ENCODE peak calls at places on chromosomes 2 and 18, in eight cellular contexts. One of them, this sample, is unnamed.

GRCh38 chr18:23668731-23669130 is 6.0 kb upstream of the ANKRD29 start:
- DNase-seq in breast epithelium: no peak
- DNase-seq in GM12891: no peak
- DNase-seq in transverse colon: peak; percentile 46
- DNase-seq in HL-60: no peak
- DNase-seq in spleen: no peak
- DNase-seq in endothelial cell of umbilical vein: no peak
- DNase-seq in Panc1: no peak
- DNase-seq in this sample: peak; percentile 28

GRCh38 chr2:75174981-75175380 is 24.3 kb downstream of the TACR1 start:
- DNase-seq in Panc1: no peak
- DNase-seq in GM12891: no peak
- DNase-seq in breast epithelium: no peak
- DNase-seq in spleen: no peak
- DNase-seq in HL-60: no peak
- DNase-seq in endothelial cell of umbilical vein: no peak
- DNase-seq in transverse colon: no peak
- DNase-seq in this sample: no peak

GRCh38 chr2:45494275-45494977 is 116.6 kb downstream of the SRBD1 start:
- DNase-seq in Panc1: peak; percentile 41
- DNase-seq in breast epithelium: no peak
- DNase-seq in GM12891: peak; percentile 5
- DNase-seq in endothelial cell of umbilical vein: peak; percentile 78
- DNase-seq in spleen: no peak
- DNase-seq in transverse colon: no peak
- DNase-seq in HL-60: peak; percentile 19
- DNase-seq in this sample: no peak

GRCh38 chr18:26544459-26544858 is 3.9 kb downstream of the KCTD1 start:
- DNase-seq in breast epithelium: no peak
- DNase-seq in endothelial cell of umbilical vein: no peak
- DNase-seq in spleen: no peak
- DNase-seq in Panc1: no peak
- DNase-seq in GM12891: no peak
- DNase-seq in HL-60: no peak
- DNase-seq in transverse colon: no peak
- DNase-seq in this sample: no peak

GRCh38 chr2:200509227-200509607 is 651 bp downstream of the KCTD18 start:
- DNase-seq in HL-60: no peak
- DNase-seq in spleen: no peak
- DNase-seq in GM12891: no peak
- DNase-seq in endothelial cell of umbilical vein: no peak
- DNase-seq in breast epithelium: no peak
- DNase-seq in transverse colon: no peak
- DNase-seq in Panc1: no peak
- DNase-seq in this sample: no peak

GRCh38 chr2:160175169-160176130 is 24.6 kb downstream of the ITGB6 start:
- DNase-seq in endothelial cell of umbilical vein: no peak
- DNase-seq in HL-60: no peak
- DNase-seq in spleen: no peak
- DNase-seq in breast epithelium: no peak
- DNase-seq in Panc1: no peak
- DNase-seq in GM12891: no peak
- DNase-seq in transverse colon: no peak
- DNase-seq in this sample: no peak

GRCh38 chr2:236146436-236146835 is 21.8 kb downstream of the GBX2 start:
- DNase-seq in transverse colon: no peak
- DNase-seq in Panc1: no peak
- DNase-seq in GM12891: no peak
- DNase-seq in breast epithelium: no peak
- DNase-seq in endothelial cell of umbilical vein: no peak
- DNase-seq in spleen: no peak
- DNase-seq in HL-60: no peak
- DNase-seq in this sample: no peak

GRCh38 chr2:62175728-62176127 is 20.2 kb upstream of the B3GNT2 start:
- DNase-seq in breast epithelium: no peak
- DNase-seq in Panc1: no peak
- DNase-seq in GM12891: no peak
- DNase-seq in spleen: no peak
- DNase-seq in HL-60: no peak
- DNase-seq in endothelial cell of umbilical vein: no peak
- DNase-seq in transverse colon: no peak
- DNase-seq in this sample: no peak

GRCh38 chr2:219912530-219912929 is 285.1 kb downstream of the SLC4A3 start:
- DNase-seq in Panc1: no peak
- DNase-seq in HL-60: no peak
- DNase-seq in spleen: no peak
- DNase-seq in transverse colon: no peak
- DNase-seq in endothelial cell of umbilical vein: no peak
- DNase-seq in GM12891: no peak
- DNase-seq in breast epithelium: peak; percentile 67
- DNase-seq in this sample: no peak

GRCh38 chr2:96642564-96643350 is at the start of gene FER1L5:
- DNase-seq in GM12891: no peak
- DNase-seq in transverse colon: no peak
- DNase-seq in Panc1: no peak
- DNase-seq in endothelial cell of umbilical vein: no peak
- DNase-seq in breast epithelium: no peak
- DNase-seq in spleen: no peak
- DNase-seq in HL-60: no peak
- DNase-seq in this sample: no peak

GRCh38 chr2:20447437-20448245 is 767 bp downstream of the RHOB start:
- DNase-seq in endothelial cell of umbilical vein: peak; percentile 56
- DNase-seq in GM12891: peak; percentile 39
- DNase-seq in HL-60: no peak
- DNase-seq in breast epithelium: peak; percentile 57
- DNase-seq in Panc1: no peak
- DNase-seq in transverse colon: peak; percentile 57
- DNase-seq in spleen: peak; percentile 91
- DNase-seq in this sample: peak; percentile 57

GRCh38 chr2:129767346-129767745 is 212.1 kb upstream of the RAB6C start:
- DNase-seq in endothelial cell of umbilical vein: no peak
- DNase-seq in breast epithelium: no peak
- DNase-seq in Panc1: no peak
- DNase-seq in GM12891: no peak
- DNase-seq in transverse colon: no peak
- DNase-seq in HL-60: no peak
- DNase-seq in spleen: no peak
- DNase-seq in this sample: no peak

GRCh38 chr2:68987051-68987503 is 12.6 kb downstream of the GKN1 start:
- DNase-seq in HL-60: no peak
- DNase-seq in spleen: no peak
- DNase-seq in GM12891: no peak
- DNase-seq in Panc1: no peak
- DNase-seq in transverse colon: no peak
- DNase-seq in endothelial cell of umbilical vein: no peak
- DNase-seq in breast epithelium: no peak
- DNase-seq in this sample: no peak

GRCh38 chr2:231674587-231675334 is 33.6 kb upstream of the PTMA start:
- DNase-seq in breast epithelium: no peak
- DNase-seq in endothelial cell of umbilical vein: peak; percentile 52
- DNase-seq in Panc1: no peak
- DNase-seq in spleen: peak; percentile 92
- DNase-seq in transverse colon: peak; percentile 83
- DNase-seq in GM12891: no peak
- DNase-seq in HL-60: peak; percentile 85
- DNase-seq in this sample: peak; percentile 68

GRCh38 chr18:70422061-70422965 is 133.5 kb downstream of the SOCS6 start:
- DNase-seq in endothelial cell of umbilical vein: peak; percentile 99
- DNase-seq in GM12891: no peak
- DNase-seq in transverse colon: peak; percentile 68
- DNase-seq in spleen: no peak
- DNase-seq in Panc1: peak; percentile 85
- DNase-seq in HL-60: peak; percentile 67
- DNase-seq in breast epithelium: peak; percentile 52
- DNase-seq in this sample: peak; percentile 80

GRCh38 chr2:111671426-111672150 is 212.4 kb downstream of the ANAPC1 start:
- DNase-seq in GM12891: no peak
- DNase-seq in Panc1: no peak
- DNase-seq in breast epithelium: no peak
- DNase-seq in endothelial cell of umbilical vein: peak; percentile 68
- DNase-seq in HL-60: no peak
- DNase-seq in spleen: no peak
- DNase-seq in transverse colon: peak; percentile 48
- DNase-seq in this sample: peak; percentile 62

GRCh38 chr2:220664272-220665107 is 907.6 kb downstream of the EPHA4 start:
- DNase-seq in transverse colon: no peak
- DNase-seq in Panc1: no peak
- DNase-seq in HL-60: no peak
- DNase-seq in breast epithelium: no peak
- DNase-seq in spleen: no peak
- DNase-seq in endothelial cell of umbilical vein: no peak
- DNase-seq in GM12891: no peak
- DNase-seq in this sample: no peak

GRCh38 chr2:136235451-136236418 is 117.8 kb upstream of the CXCR4 start:
- DNase-seq in breast epithelium: peak; percentile 48
- DNase-seq in HL-60: peak; percentile 40
- DNase-seq in GM12891: no peak
- DNase-seq in transverse colon: no peak
- DNase-seq in spleen: no peak
- DNase-seq in endothelial cell of umbilical vein: peak; percentile 88
- DNase-seq in Panc1: peak; percentile 41
- DNase-seq in this sample: no peak

GRCh38 chr2:201859886-201860285 is 53.5 kb downstream of the CDK15 start:
- DNase-seq in breast epithelium: no peak
- DNase-seq in Panc1: no peak
- DNase-seq in HL-60: no peak
- DNase-seq in transverse colon: no peak
- DNase-seq in endothelial cell of umbilical vein: no peak
- DNase-seq in spleen: no peak
- DNase-seq in GM12891: no peak
- DNase-seq in this sample: no peak

GRCh38 chr2:201858267-201858666 is 51.9 kb downstream of the CDK15 start:
- DNase-seq in GM12891: no peak
- DNase-seq in spleen: no peak
- DNase-seq in HL-60: no peak
- DNase-seq in breast epithelium: no peak
- DNase-seq in Panc1: no peak
- DNase-seq in transverse colon: no peak
- DNase-seq in endothelial cell of umbilical vein: no peak
- DNase-seq in this sample: no peak

GRCh38 chr2:201857326-201857725 is 51.0 kb downstream of the CDK15 start:
- DNase-seq in GM12891: no peak
- DNase-seq in Panc1: no peak
- DNase-seq in spleen: no peak
- DNase-seq in breast epithelium: no peak
- DNase-seq in HL-60: no peak
- DNase-seq in endothelial cell of umbilical vein: no peak
- DNase-seq in transverse colon: no peak
- DNase-seq in this sample: no peak

GRCh38 chr2:201860541-201861154 is 54.3 kb downstream of the CDK15 start:
- DNase-seq in transverse colon: peak; percentile 35
- DNase-seq in Panc1: peak; percentile 68
- DNase-seq in endothelial cell of umbilical vein: peak; percentile 81
- DNase-seq in breast epithelium: peak; percentile 60
- DNase-seq in HL-60: peak; percentile 59
- DNase-seq in spleen: no peak
- DNase-seq in GM12891: peak; percentile 42
- DNase-seq in this sample: peak; percentile 40

DNA sequence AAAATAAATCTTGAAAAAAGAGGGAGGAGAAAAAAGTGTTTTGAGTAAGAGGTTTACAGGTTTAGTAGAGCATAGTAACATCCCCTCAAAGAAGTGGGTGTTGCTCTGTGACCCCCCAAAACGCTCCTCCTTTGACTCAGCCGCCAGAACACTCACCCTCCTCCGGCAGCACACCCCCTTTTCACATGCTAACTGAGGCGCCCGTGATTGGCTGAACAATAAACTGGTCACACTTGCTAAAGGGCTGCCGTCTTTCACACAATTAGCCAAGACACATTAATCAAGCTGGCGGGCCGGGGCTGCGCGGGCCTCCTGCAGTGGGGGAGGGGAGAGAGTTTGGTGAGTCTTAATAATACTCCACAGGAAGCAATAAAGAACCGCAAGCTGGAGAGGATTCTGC is 52.4 kb downstream of the CDK15 start:
- DNase-seq in spleen: no peak
- DNase-seq in HL-60: no peak
- DNase-seq in GM12891: no peak
- DNase-seq in Panc1: no peak
- DNase-seq in endothelial cell of umbilical vein: peak; percentile 58
- DNase-seq in transverse colon: peak; percentile 21
- DNase-seq in breast epithelium: no peak
- DNase-seq in this sample: no peak
- TF ChIP-seq POLR2AphosphoS5 in spleen: no peak
- TF ChIP-seq POLR2AphosphoS5 in HL-60: no peak
- TF ChIP-seq POLR2AphosphoS5 in GM12891: no peak
- TF ChIP-seq POLR2AphosphoS5 in Panc1: no peak
- TF ChIP-seq POLR2AphosphoS5 in endothelial cell of umbilical vein: no peak
- TF ChIP-seq POLR2AphosphoS5 in transverse colon: no peak
- TF ChIP-seq POLR2AphosphoS5 in breast epithelium: no peak
- TF ChIP-seq POLR2AphosphoS5 in this sample: no peak

GRCh38 chr2:237667891-237668290 is 40.5 kb downstream of the LRRFIP1 start:
- DNase-seq in endothelial cell of umbilical vein: no peak
- DNase-seq in GM12891: no peak
- DNase-seq in transverse colon: no peak
- DNase-seq in breast epithelium: no peak
- DNase-seq in HL-60: no peak
- DNase-seq in spleen: peak; percentile 54
- DNase-seq in Panc1: no peak
- DNase-seq in this sample: no peak
- TF ChIP-seq POLR2AphosphoS5 in endothelial cell of umbilical vein: no peak
- TF ChIP-seq POLR2AphosphoS5 in GM12891: no peak
- TF ChIP-seq POLR2AphosphoS5 in transverse colon: no peak
- TF ChIP-seq POLR2AphosphoS5 in breast epithelium: no peak
- TF ChIP-seq POLR2AphosphoS5 in HL-60: no peak
- TF ChIP-seq POLR2AphosphoS5 in spleen: no peak
- TF ChIP-seq POLR2AphosphoS5 in Panc1: no peak
- TF ChIP-seq POLR2AphosphoS5 in this sample: no peak

DNA sequence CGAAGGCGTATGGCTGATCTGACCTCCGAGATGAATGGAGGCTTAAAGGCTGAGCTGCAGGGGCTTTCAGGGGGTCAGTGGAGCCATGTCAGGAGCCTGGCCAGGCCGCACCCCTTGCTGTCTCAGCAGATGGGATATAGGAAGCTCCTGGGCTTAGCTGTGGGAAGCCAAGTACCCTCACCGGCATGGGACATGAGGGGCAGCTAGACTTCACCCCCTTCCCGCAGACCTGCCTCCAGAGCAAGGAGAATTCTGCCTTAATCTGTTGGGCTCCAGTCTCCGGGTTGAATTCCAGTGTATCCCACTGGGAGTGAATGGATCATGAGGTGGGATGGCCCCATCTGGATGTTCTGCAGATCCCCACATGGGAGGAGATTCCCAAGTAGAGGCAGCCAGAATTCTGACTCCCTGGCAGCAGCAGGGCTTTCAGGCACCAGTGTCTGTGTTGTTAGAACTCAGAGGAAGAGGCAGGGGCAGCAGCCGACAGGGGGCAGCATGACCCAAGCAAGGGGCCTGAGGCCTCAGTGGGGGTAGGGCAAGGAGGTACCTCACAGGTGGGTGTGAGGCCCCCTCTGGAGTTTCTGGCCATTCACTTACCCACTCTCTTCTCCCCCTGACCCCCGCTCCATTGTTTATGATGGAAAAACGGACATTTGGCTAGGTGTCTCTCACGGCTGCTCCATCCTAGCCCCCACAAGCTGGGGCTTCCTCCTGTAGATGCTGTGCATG is 19.1 kb downstream of the CAPG start:
- DNase-seq in spleen: peak; percentile 91
- DNase-seq in HL-60: peak; percentile 77
- DNase-seq in Panc1: no peak
- DNase-seq in endothelial cell of umbilical vein: peak; percentile 38
- DNase-seq in GM12891: peak; percentile 63
- DNase-seq in breast epithelium: no peak
- DNase-seq in transverse colon: peak; percentile 78
- DNase-seq in this sample: peak; percentile 74
- TF ChIP-seq POLR2AphosphoS5 in spleen: peak; percentile 28
- TF ChIP-seq POLR2AphosphoS5 in HL-60: no peak
- TF ChIP-seq POLR2AphosphoS5 in Panc1: peak; percentile 30
- TF ChIP-seq POLR2AphosphoS5 in endothelial cell of umbilical vein: no peak
- TF ChIP-seq POLR2AphosphoS5 in GM12891: no peak
- TF ChIP-seq POLR2AphosphoS5 in breast epithelium: no peak
- TF ChIP-seq POLR2AphosphoS5 in transverse colon: no peak
- TF ChIP-seq POLR2AphosphoS5 in this sample: no peak

GRCh38 chr2:100767224-100767653 is 52.7 kb upstream of the NPAS2 start:
- DNase-seq in GM12891: no peak
- DNase-seq in transverse colon: no peak
- DNase-seq in spleen: no peak
- DNase-seq in HL-60: no peak
- DNase-seq in Panc1: peak; percentile 93
- DNase-seq in endothelial cell of umbilical vein: peak; percentile 86
- DNase-seq in breast epithelium: no peak
- DNase-seq in this sample: no peak
- TF ChIP-seq POLR2AphosphoS5 in GM12891: no peak
- TF ChIP-seq POLR2AphosphoS5 in transverse colon: peak; percentile 27
- TF ChIP-seq POLR2AphosphoS5 in spleen: no peak
- TF ChIP-seq POLR2AphosphoS5 in HL-60: no peak
- TF ChIP-seq POLR2AphosphoS5 in Panc1: peak; percentile 54
- TF ChIP-seq POLR2AphosphoS5 in endothelial cell of umbilical vein: peak; percentile 47
- TF ChIP-seq POLR2AphosphoS5 in breast epithelium: no peak
- TF ChIP-seq POLR2AphosphoS5 in this sample: no peak